ENCODE peak calls at places on chromosomes 11 and 22, in six cellular contexts. T is K562, I is transverse colon, L is stomach, B is ovary, O is A549. C is an unnamed sample.
A peak's percentile ranks its signal among the peaks of the same experiment; 100 is the strongest.

GRCh38 chr11:74877132-74877531 is 71.8 kb downstream of the XRRA1 start:
- DNase-seq in T (peak; percentile 59), I (no peak), L (no peak), B (no peak), O (no peak), C (no peak)

GRCh38 chr11:40445391-40445790 is 1014.1 kb downstream of the LRRC4C start:
- DNase-seq in T (no peak), I (no peak), L (no peak), B (no peak), O (no peak), C (no peak)

GRCh38 chr11:107478922-107479321 is 21.3 kb upstream of the CWF19L2 start:
- DNase-seq in T (no peak), I (no peak), L (no peak), B (no peak), O (no peak), C (no peak)

GRCh38 chr11:123211981-123212380 is 16.9 kb upstream of the CLMP start:
- DNase-seq in T (no peak), I (no peak), L (no peak), B (no peak), O (no peak), C (no peak)

GRCh38 chr11:134412508-134413333 is 679 bp upstream of the B3GAT1 start:
- DNase-seq in T (peak; percentile 31), I (peak; percentile 12), L (peak; percentile 64), B (peak; percentile 44), O (no peak), C (no peak)

GRCh38 chr22:38267086-38267485 is 5.7 kb downstream of the TMEM184B start:
- DNase-seq in T (peak; percentile 32), I (no peak), L (no peak), B (no peak), O (no peak), C (no peak)

GRCh38 chr11:68302256-68303054 is 9.9 kb upstream of the LRP5 start:
- DNase-seq in T (peak; percentile 12), I (peak; percentile 84), L (no peak), B (no peak), O (no peak), C (no peak)

GRCh38 chr22:25364736-25365241 is 145.3 kb downstream of the CRYBB2 start:
- DNase-seq in T (no peak), I (peak; percentile 70), L (peak; percentile 54), B (peak; percentile 39), O (no peak), C (no peak)

GRCh38 chr11:126337121-126337471 is 18.4 kb upstream of the ST3GAL4 start:
- DNase-seq in T (no peak), I (no peak), L (no peak), B (peak; percentile 22), O (no peak), C (no peak)

GRCh38 chr11:67352546-67353316 is 615 bp downstream of the POLD4 start:
- DNase-seq in T (peak; percentile 47), I (peak; percentile 72), L (peak; percentile 59), B (peak; percentile 65), O (no peak), C (peak; percentile 80)

GRCh38 chr11:45659818-45660160 is 5.6 kb downstream of the CHST1 start:
- DNase-seq in T (no peak), I (no peak), L (no peak), B (peak; percentile 33), O (no peak), C (no peak)

GRCh38 chr11:72668645-72669347 is 5.4 kb downstream of the PDE2A start:
- DNase-seq in T (no peak), I (no peak), L (no peak), B (no peak), O (no peak), C (no peak)

GRCh38 chr22:46001426-46002106 is 24.6 kb upstream of the WNT7B start:
- DNase-seq in T (no peak), I (no peak), L (no peak), B (peak; percentile 39), O (no peak), C (no peak)

GRCh38 chr11:110728883-110729282 is 16.6 kb upstream of the ARHGAP20 start:
- DNase-seq in T (no peak), I (no peak), L (no peak), B (no peak), O (no peak), C (no peak)

GRCh38 chr11:86919557-86920210 is 35.5 kb downstream of the FZD4 start:
- DNase-seq in T (peak; percentile 35), I (no peak), L (no peak), B (no peak), O (peak; percentile 57), C (no peak)

GRCh38 chr22:25492950-25493790 is 71.3 kb upstream of the GRK3 start:
- DNase-seq in T (no peak), I (no peak), L (no peak), B (no peak), O (no peak), C (no peak)

GRCh38 chr11:131498631-131499053 is 128.2 kb downstream of the NTM start:
- DNase-seq in T (no peak), I (no peak), L (no peak), B (no peak), O (no peak), C (no peak)

GRCh38 chr11:46391578-46392420 is at the start of gene CHRM4:
- DNase-seq in T (peak; percentile 90), I (peak; percentile 43), L (no peak), B (peak; percentile 53), O (peak; percentile 80), C (no peak)

GRCh38 chr22:40635940-40636379 is 559 bp downstream of the MRTFA start:
- DNase-seq in T (no peak), I (peak; percentile 33), L (peak; percentile 30), B (no peak), O (no peak), C (peak; percentile 31)
- TF ChIP-seq EP300 in T (no peak), I (no peak), L (no peak), B (no peak), O (no peak), C (no peak)

DNA sequence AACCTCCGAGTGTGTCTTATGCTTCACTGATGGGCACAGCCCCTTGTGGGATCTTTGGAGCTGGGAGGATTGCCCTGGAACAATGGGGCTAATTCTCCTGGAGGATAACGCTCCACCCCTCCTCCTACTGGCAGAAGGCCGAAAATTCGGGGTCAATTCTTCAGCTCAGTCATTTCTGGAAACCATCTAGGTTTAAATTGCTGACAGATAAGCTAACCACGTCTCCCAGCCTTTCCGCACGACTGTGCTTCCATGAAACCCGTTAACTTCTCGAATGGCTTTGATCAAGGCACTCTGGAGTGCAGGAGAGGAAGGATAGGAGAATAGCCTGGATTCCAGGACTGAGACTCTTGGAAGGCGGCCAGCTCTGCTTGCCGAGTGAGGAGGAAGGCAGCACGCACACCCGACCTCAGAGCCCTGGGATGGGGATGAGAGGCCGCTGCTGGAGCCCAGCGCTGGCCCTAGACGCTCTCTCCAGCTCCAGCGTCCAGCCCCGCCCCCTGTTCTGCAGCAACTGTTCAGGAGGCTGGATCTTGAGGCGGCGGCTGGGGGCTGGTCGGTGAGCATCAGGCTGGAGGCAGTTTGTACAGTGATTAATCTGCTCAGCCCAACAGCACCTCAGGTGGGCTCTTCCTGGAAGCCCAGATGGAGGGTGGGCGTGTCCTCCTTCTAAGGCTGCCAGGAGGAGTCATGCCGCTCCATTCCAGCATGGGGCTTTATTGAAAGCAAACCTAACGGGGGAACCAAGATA is 176.7 kb upstream of the NCAM1 start:
- DNase-seq in T (peak; percentile 16), I (peak; percentile 32), L (no peak), B (peak; percentile 86), O (no peak), C (no peak)
- TF ChIP-seq EP300 in T (no peak), I (no peak), L (no peak), B (no peak), O (no peak), C (no peak)

DNA sequence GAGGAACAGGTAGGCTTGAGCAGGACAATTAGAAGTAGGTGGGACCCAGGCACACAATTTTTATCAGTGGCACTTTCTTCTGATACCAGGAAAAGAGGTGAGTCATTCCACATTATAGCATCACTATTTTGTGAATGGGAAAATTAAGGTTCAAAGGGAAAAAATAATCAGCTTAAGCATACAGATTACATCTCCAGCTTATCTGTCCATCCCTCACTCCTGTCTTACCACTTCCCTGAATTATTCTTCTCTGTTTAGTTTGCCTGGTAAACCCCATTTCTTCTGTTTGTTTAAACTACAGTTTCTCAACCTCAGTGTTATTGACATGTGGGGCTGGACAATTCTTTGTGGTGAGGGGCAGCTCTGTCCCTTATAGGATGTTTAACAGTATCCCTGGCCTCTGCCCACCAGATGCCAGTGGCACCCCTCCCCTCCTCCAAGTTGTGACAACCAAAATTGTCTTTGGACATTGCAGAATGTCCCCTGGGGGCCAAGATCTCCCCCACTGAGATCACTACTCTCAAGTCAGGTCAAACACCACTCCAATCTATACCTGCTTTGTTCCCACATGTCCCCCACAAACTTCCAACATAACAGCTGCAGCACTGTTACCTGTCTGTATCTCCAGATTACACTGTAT is 8.5 kb upstream of the XBP1 start:
- DNase-seq in T (no peak), I (no peak), L (no peak), B (no peak), O (no peak), C (no peak)
- TF ChIP-seq EP300 in T (no peak), I (no peak), L (no peak), B (no peak), O (no peak), C (no peak)

GRCh38 chr11:32892355-32893090 is at the start of gene QSER1:
- DNase-seq in T (peak; percentile 90), I (peak; percentile 76), L (peak; percentile 65), B (peak; percentile 83), O (peak; percentile 67), C (peak; percentile 95)
- TF ChIP-seq EP300 in T (peak; percentile 32), I (no peak), L (no peak), B (no peak), O (no peak), C (no peak)

GRCh38 chr22:23223566-23224317 is 43.4 kb downstream of the BCR start:
- DNase-seq in T (no peak), I (peak; percentile 26), L (no peak), B (no peak), O (no peak), C (no peak)

GRCh38 chr22:23227380-23227779 is 47.1 kb downstream of the BCR start:
- DNase-seq in T (peak; percentile 58), I (no peak), L (no peak), B (no peak), O (no peak), C (no peak)

GRCh38 chr22:23225337-23225723 is 45.0 kb downstream of the BCR start:
- DNase-seq in T (peak; percentile 54), I (no peak), L (no peak), B (no peak), O (no peak), C (no peak)

GRCh38 chr22:23226497-23226850 is 46.2 kb downstream of the BCR start:
- DNase-seq in T (no peak), I (no peak), L (no peak), B (no peak), O (no peak), C (no peak)

DNA sequence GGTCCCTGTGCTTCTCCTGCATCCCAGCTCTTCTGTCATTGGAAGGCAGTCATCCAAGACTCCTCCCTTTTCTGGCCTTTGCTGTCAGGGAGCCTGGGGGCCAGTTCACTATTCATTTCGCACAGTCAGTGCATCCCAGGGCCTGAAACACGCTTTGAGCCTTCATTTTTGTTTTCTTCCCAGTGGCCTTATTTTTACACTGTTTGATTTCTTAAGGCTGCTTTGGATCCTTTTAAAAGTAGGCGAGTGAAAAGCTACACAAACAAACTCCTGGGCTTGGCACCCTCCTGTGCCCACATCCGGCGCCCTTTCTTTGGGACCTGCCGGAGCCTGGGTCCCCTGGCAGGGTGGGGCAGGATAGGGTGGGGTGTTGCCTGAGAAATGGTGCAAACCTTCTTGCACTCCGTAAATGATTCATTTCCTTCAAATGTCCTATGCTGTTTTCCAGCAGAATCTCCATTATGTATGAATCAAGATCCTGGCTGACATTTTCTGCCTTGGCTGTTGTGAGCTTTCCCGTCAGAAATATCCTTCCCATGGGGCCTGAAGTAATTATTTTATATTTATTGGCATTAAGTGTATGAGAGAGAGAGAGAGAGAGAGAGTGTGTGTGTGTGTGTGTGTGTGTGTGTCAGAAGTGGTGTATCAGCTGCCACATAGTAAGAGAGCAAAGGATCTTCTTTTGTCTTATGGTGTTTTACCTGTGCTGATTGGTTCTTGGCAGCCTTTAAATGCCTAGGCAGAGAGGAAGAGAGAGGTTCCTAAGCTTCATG is 45.6 kb downstream of the BCR start:
- DNase-seq in T (peak; percentile 59), I (peak; percentile 77), L (peak; percentile 74), B (no peak), O (peak; percentile 24), C (no peak)
- TF ChIP-seq EP300 in T (no peak), I (no peak), L (no peak), B (no peak), O (no peak), C (peak; percentile 60)